ENCODE peak calls at places on chromosomes 13 and 19, in five cellular contexts. Y, D, K, W and N are unnamed samples.

GRCh38 chr13:102830646-102831045 is 15.2 kb upstream of the ERCC5 start:
- DNase-seq in Y (no peak), K (no peak), W (no peak), D (no peak), N (no peak)

GRCh38 chr19:42389899-42390298 is at the start of gene CNFN:
- DNase-seq in W (no peak), K (no peak), Y (no peak), D (no peak), N (no peak)

GRCh38 chr19:5964816-5965565 is 12.9 kb downstream of the RANBP3 start:
- DNase-seq in D (no peak), K (no peak), W (no peak), Y (no peak), N (no peak)

GRCh38 chr19:9109959-9110358 is 2.7 kb upstream of the OR7G2 start:
- DNase-seq in K (no peak), W (no peak), D (no peak), Y (no peak), N (no peak)

GRCh38 chr19:2587001-2587719 is 111.2 kb downstream of the GADD45B start:
- DNase-seq in K (no peak), D (no peak), Y (no peak), W (no peak), N (no peak)

GRCh38 chr19:53520547-53521372 is 17.2 kb upstream of the ZNF331 start:
- DNase-seq in K (peak; percentile 55), Y (peak; percentile 84), W (peak; percentile 97), D (peak; percentile 84), N (peak; percentile 100)

GRCh38 chr13:106471957-106472543 is 63.4 kb downstream of the EFNB2 start:
- DNase-seq in W (peak; percentile 95), Y (no peak), K (peak; percentile 10), D (no peak), N (peak; percentile 25)

GRCh38 chr13:113963376-113963775 is 10.5 kb downstream of the C13orf46 start:
- DNase-seq in Y (no peak), W (no peak), D (no peak), K (no peak), N (no peak)

GRCh38 chr13:73001971-73002370 is 56.8 kb upstream of the KLF5 start:
- DNase-seq in W (no peak), D (no peak), Y (no peak), K (no peak), N (no peak)

GRCh38 chr19:7349961-7350711 is 1.4 kb downstream of the ARHGEF18 start:
- DNase-seq in W (no peak), D (peak; percentile 18), K (no peak), Y (peak; percentile 20), N (no peak)

GRCh38 chr19:42683917-42684513 is 56.3 kb downstream of the PSG3 start:
- DNase-seq in Y (peak; percentile 1), D (no peak), K (no peak), W (peak; percentile 1), N (no peak)

GRCh38 chr19:17977073-17977472 is 10.2 kb downstream of the KCNN1 start:
- DNase-seq in W (no peak), D (no peak), Y (no peak), K (no peak), N (no peak)

GRCh38 chr13:59303433-59303832 is 860.3 kb downstream of the DIAPH3 start:
- DNase-seq in Y (no peak), W (no peak), K (no peak), D (no peak), N (no peak)

GRCh38 chr19:42131149-42132029 is 857 bp downstream of the POU2F2 start:
- DNase-seq in W (no peak), D (no peak), Y (no peak), K (no peak), N (no peak)

GRCh38 chr13:25232937-25233515 is 54.3 kb downstream of the MTMR6 start:
- DNase-seq in D (no peak), W (peak; percentile 55), Y (peak; percentile 68), K (peak; percentile 27), N (no peak)

GRCh38 chr13:105638446-105638845 is 897.0 kb downstream of the EFNB2 start:
- DNase-seq in D (no peak), K (no peak), W (peak; percentile 3), Y (no peak), N (no peak)

GRCh38 chr13:50357136-50357535 is 341.9 kb downstream of the KCNRG start:
- DNase-seq in W (no peak), Y (no peak), K (no peak), D (no peak), N (no peak)

GRCh38 chr19:19372656-19373416 is 32.6 kb upstream of the GATAD2A start:
- DNase-seq in K (no peak), Y (peak; percentile 95), W (no peak), D (peak; percentile 69), N (no peak)

GRCh38 chr13:80132741-80133601 is 208.0 kb downstream of the SPRY2 start:
- DNase-seq in K (peak; percentile 89), D (no peak), Y (no peak), W (peak; percentile 81), N (no peak)

GRCh38 chr19:37845932-37846331 is 60.5 kb downstream of the WDR87 start:
- DNase-seq in K (no peak), W (no peak), Y (no peak), D (no peak), N (no peak)

GRCh38 chr13:75402787-75403186 is 79.2 kb downstream of the TBC1D4 start:
- DNase-seq in D (no peak), K (no peak), W (peak; percentile 35), Y (no peak), N (no peak)

GRCh38 chr19:1164684-1165531 is 9.2 kb downstream of the SBNO2 start:
- DNase-seq in W (no peak), D (no peak), K (no peak), Y (no peak), N (no peak)

GRCh38 chr19:54138777-54139256 is 1.3 kb downstream of the CNOT3 start:
- DNase-seq in K (no peak), Y (no peak), W (no peak), D (no peak), N (no peak)

GRCh38 chr19:45526143-45526542 is 18.9 kb downstream of the VASP start:
- DNase-seq in Y (no peak), K (peak; percentile 81), W (peak; percentile 33), D (no peak), N (peak; percentile 90)

GRCh38 chr13:30616927-30617314 is 799 bp upstream of the USPL1 start:
- DNase-seq in K (peak; percentile 51), D (peak; percentile 82), W (peak; percentile 77), Y (peak; percentile 83), N (peak; percentile 40)

GRCh38 chr13:24063281-24063851 is 97.2 kb upstream of the SPATA13 start:
- DNase-seq in K (no peak), W (no peak), Y (no peak), D (peak; percentile 62), N (no peak)

GRCh38 chr19:32558607-32559228 is 22.3 kb upstream of the PDCD5 start:
- DNase-seq in W (no peak), D (no peak), Y (no peak), K (no peak), N (no peak)